ENCODE peak calls at places on chromosome 21, in five cellular contexts. A is T-helper 2 cell; E is activated CD4-positive, alpha-beta T cell treated with anti-CD3 and anti-CD28 coated beads, Interleukin-2, amount 50 U/mL, for 1 hour; C is cardiac septum; D is M059J. P is an unnamed sample.

GRCh38 chr21:46060596-46061061 is 37.3 kb upstream of the COL6A2 start:
- DNase-seq in C (peak; percentile 82), A (no peak), D (peak; percentile 99), E (no peak), P (no peak)

GRCh38 chr21:36699546-36700294 is 805 bp downstream of the SIM2 start:
- DNase-seq in C (no peak), A (no peak), D (peak; percentile 35), E (no peak), P (peak; percentile 9)

GRCh38 chr21:17441370-17441769 is 71.5 kb upstream of the CXADR start:
- DNase-seq in D (peak; percentile 48), C (no peak), A (no peak), E (no peak), P (no peak)

GRCh38 chr21:34126691-34127090 is 53.3 kb downstream of the MRPS6 start:
- DNase-seq in E (no peak), D (no peak), A (no peak), C (no peak), P (no peak)

GRCh38 chr21:46008893-46009635 is 27.5 kb downstream of the COL6A1 start:
- DNase-seq in C (no peak), D (no peak), A (no peak), E (no peak), P (no peak)

GRCh38 chr21:15289896-15290841 is 225.4 kb upstream of the NRIP1 start:
- DNase-seq in E (no peak), C (no peak), A (no peak), D (peak; percentile 45), P (peak; percentile 8)

GRCh38 chr21:26776320-26777021 is 68.7 kb downstream of the ADAMTS1 start:
- DNase-seq in E (no peak), D (peak; percentile 46), C (no peak), A (no peak), P (no peak)

GRCh38 chr21:41167348-41168342 is at the start of gene BACE2:
- DNase-seq in C (peak; percentile 91), D (peak; percentile 80), A (no peak), E (peak; percentile 13), P (peak; percentile 79)

GRCh38 chr21:45542667-45543370 is 579 bp upstream of the SLC19A1 start:
- DNase-seq in E (no peak), A (peak; percentile 4), D (no peak), C (peak; percentile 78), P (peak; percentile 7)

GRCh38 chr21:29376556-29376955 is 77.8 kb downstream of the BACH1 start:
- DNase-seq in D (peak; percentile 42), C (no peak), A (no peak), E (peak; percentile 38), P (peak; percentile 17)

GRCh38 chr21:45612096-45613019 is 31.2 kb upstream of the PCBP3 start:
- DNase-seq in D (peak; percentile 88), C (peak; percentile 76), A (no peak), E (no peak), P (no peak)

GRCh38 chr21:33089439-33089838 is 19.5 kb downstream of the OLIG1 start:
- DNase-seq in C (no peak), A (no peak), E (no peak), D (no peak), P (no peak)

GRCh38 chr21:31156662-31157061 is 118.4 kb upstream of the KRTAP19-8 start:
- DNase-seq in D (no peak), C (no peak), A (no peak), E (no peak), P (no peak)

GRCh38 chr21:25568230-25568629 is 39.1 kb downstream of the MRPL39 start:
- DNase-seq in C (no peak), A (no peak), D (peak; percentile 29), E (no peak), P (peak; percentile 39)

GRCh38 chr21:35252831-35253230 is 203.7 kb upstream of the RUNX1 start:
- DNase-seq in D (peak; percentile 91), A (no peak), C (no peak), E (no peak), P (no peak)

GRCh38 chr21:34263629-34264028 is 100.2 kb upstream of the KCNE2 start:
- DNase-seq in A (no peak), C (no peak), D (no peak), E (no peak), P (no peak)

GRCh38 chr21:45460011-45460565 is 55.1 kb downstream of the COL18A1 start:
- DNase-seq in D (no peak), A (no peak), E (no peak), C (no peak), P (no peak)

GRCh38 chr21:44574457-44575306 is 1.2 kb downstream of the KRTAP10-4 start:
- DNase-seq in D (no peak), E (no peak), A (no peak), C (no peak), P (no peak)

GRCh38 chr21:43716376-43717165 is 2.4 kb upstream of the PDXK start:
- DNase-seq in C (no peak), E (no peak), D (peak; percentile 78), A (no peak), P (no peak)

GRCh38 chr21:43832648-43833047 is 32.4 kb upstream of the AGPAT3 start:
- DNase-seq in D (no peak), E (no peak), C (no peak), A (no peak), P (no peak)

GRCh38 chr21:45546636-45547203 is 4.5 kb upstream of the SLC19A1 start:
- DNase-seq in D (no peak), E (no peak), C (peak; percentile 66), A (no peak), P (no peak)

GRCh38 chr21:45076245-45076661 is 1.9 kb downstream of the ADARB1 start:
- DNase-seq in E (no peak), A (no peak), C (no peak), D (no peak), P (no peak)

GRCh38 chr21:44425895-44426662 is 29.2 kb upstream of the LRRC3 start:
- DNase-seq in E (no peak), C (peak; percentile 26), D (no peak), A (no peak), P (no peak)

GRCh38 chr21:36820176-36821031 is 121.5 kb downstream of the SIM2 start:
- DNase-seq in A (no peak), E (no peak), C (no peak), D (no peak), P (no peak)

GRCh38 chr21:28308516-28308915 is 684.2 kb downstream of the LTN1 start:
- DNase-seq in C (no peak), E (no peak), D (peak; percentile 67), A (no peak), P (no peak)

GRCh38 chr21:36693144-36694040 is 5.5 kb upstream of the SIM2 start:
- DNase-seq in D (no peak), A (no peak), C (no peak), E (no peak), P (peak; percentile 53)

GRCh38 chr21:26169611-26170470 is 729 bp downstream of the APP start:
- DNase-seq in D (peak; percentile 86), E (peak; percentile 29), A (no peak), C (peak; percentile 84), P (peak; percentile 52)

GRCh38 chr21:45257673-45258341 is 29.9 kb downstream of the POFUT2 start:
- DNase-seq in D (no peak), C (no peak), A (no peak), E (no peak), P (no peak)

GRCh38 chr21:46375560-46376230 is 51.7 kb downstream of the PCNT start:
- DNase-seq in C (no peak), D (no peak), A (no peak), E (no peak), P (no peak)

P was measured in endothelial cell.